ENCODE peak calls at places on chromosomes 2 and 18, in ten cellular contexts. One of them, this sample, is unnamed.

GRCh38 chr2:66874411-66874810 is 439.5 kb downstream of the MEIS1 start:
- DNase-seq in stimulated activated CD4-positive, alpha-beta T cell treated with anti-CD3 and anti-CD28 coated beads, Interleukin-15, amount 100 ng/mL, for 48 hours: no peak
- DNase-seq in left ventricle myocardium inferior: no peak
- DNase-seq in stimulated activated CD8-positive, alpha-beta memory T cell treated with anti-CD3 and anti-CD28 coated beads, Interleukin-15, amount 100 ng/mL, for 24 hours: no peak
- DNase-seq in naive thymus-derived CD4-positive, alpha-beta T cell: no peak
- DNase-seq in astrocyte of the spinal cord: peak
- DNase-seq in NCI-H774: no peak
- DNase-seq in cardiac muscle cell: no peak
- DNase-seq in tibial artery: no peak
- DNase-seq in SJCRH30: no peak
- DNase-seq in this sample: no peak

GRCh38 chr2:102032368-102033027 is 40.7 kb downstream of the IL1R2 start:
- DNase-seq in stimulated activated CD8-positive, alpha-beta memory T cell treated with anti-CD3 and anti-CD28 coated beads, Interleukin-15, amount 100 ng/mL, for 24 hours: no peak
- DNase-seq in astrocyte of the spinal cord: peak
- DNase-seq in tibial artery: no peak
- DNase-seq in SJCRH30: no peak
- DNase-seq in cardiac muscle cell: no peak
- DNase-seq in left ventricle myocardium inferior: no peak
- DNase-seq in NCI-H774: no peak
- DNase-seq in stimulated activated CD4-positive, alpha-beta T cell treated with anti-CD3 and anti-CD28 coated beads, Interleukin-15, amount 100 ng/mL, for 48 hours: no peak
- DNase-seq in naive thymus-derived CD4-positive, alpha-beta T cell: no peak
- DNase-seq in this sample: no peak

GRCh38 chr2:28633739-28634138 is 117.9 kb upstream of the PPP1CB start:
- DNase-seq in SJCRH30: peak
- DNase-seq in astrocyte of the spinal cord: peak
- DNase-seq in stimulated activated CD4-positive, alpha-beta T cell treated with anti-CD3 and anti-CD28 coated beads, Interleukin-15, amount 100 ng/mL, for 48 hours: no peak
- DNase-seq in NCI-H774: no peak
- DNase-seq in stimulated activated CD8-positive, alpha-beta memory T cell treated with anti-CD3 and anti-CD28 coated beads, Interleukin-15, amount 100 ng/mL, for 24 hours: no peak
- DNase-seq in tibial artery: peak
- DNase-seq in cardiac muscle cell: peak
- DNase-seq in left ventricle myocardium inferior: no peak
- DNase-seq in naive thymus-derived CD4-positive, alpha-beta T cell: no peak
- DNase-seq in this sample: no peak

GRCh38 chr2:205739618-205740017 is 57.3 kb downstream of the NRP2 start:
- DNase-seq in naive thymus-derived CD4-positive, alpha-beta T cell: no peak
- DNase-seq in stimulated activated CD8-positive, alpha-beta memory T cell treated with anti-CD3 and anti-CD28 coated beads, Interleukin-15, amount 100 ng/mL, for 24 hours: no peak
- DNase-seq in SJCRH30: no peak
- DNase-seq in left ventricle myocardium inferior: no peak
- DNase-seq in cardiac muscle cell: no peak
- DNase-seq in tibial artery: no peak
- DNase-seq in astrocyte of the spinal cord: no peak
- DNase-seq in stimulated activated CD4-positive, alpha-beta T cell treated with anti-CD3 and anti-CD28 coated beads, Interleukin-15, amount 100 ng/mL, for 48 hours: no peak
- DNase-seq in NCI-H774: no peak
- DNase-seq in this sample: no peak

GRCh38 chr2:206160124-206160806 is 570 bp downstream of the EEF1B2 start:
- DNase-seq in cardiac muscle cell: peak
- DNase-seq in tibial artery: no peak
- DNase-seq in left ventricle myocardium inferior: no peak
- DNase-seq in NCI-H774: no peak
- DNase-seq in astrocyte of the spinal cord: no peak
- DNase-seq in naive thymus-derived CD4-positive, alpha-beta T cell: no peak
- DNase-seq in stimulated activated CD4-positive, alpha-beta T cell treated with anti-CD3 and anti-CD28 coated beads, Interleukin-15, amount 100 ng/mL, for 48 hours: no peak
- DNase-seq in stimulated activated CD8-positive, alpha-beta memory T cell treated with anti-CD3 and anti-CD28 coated beads, Interleukin-15, amount 100 ng/mL, for 24 hours: no peak
- DNase-seq in SJCRH30: no peak
- DNase-seq in this sample: no peak

GRCh38 chr2:45755585-45756330 is 104.3 kb downstream of the PRKCE start:
- DNase-seq in tibial artery: no peak
- DNase-seq in stimulated activated CD4-positive, alpha-beta T cell treated with anti-CD3 and anti-CD28 coated beads, Interleukin-15, amount 100 ng/mL, for 48 hours: no peak
- DNase-seq in astrocyte of the spinal cord: peak
- DNase-seq in NCI-H774: no peak
- DNase-seq in naive thymus-derived CD4-positive, alpha-beta T cell: no peak
- DNase-seq in left ventricle myocardium inferior: no peak
- DNase-seq in stimulated activated CD8-positive, alpha-beta memory T cell treated with anti-CD3 and anti-CD28 coated beads, Interleukin-15, amount 100 ng/mL, for 24 hours: no peak
- DNase-seq in SJCRH30: peak
- DNase-seq in cardiac muscle cell: peak
- DNase-seq in this sample: no peak

GRCh38 chr2:125471963-125472362 is 1184.0 kb upstream of the GYPC start:
- DNase-seq in left ventricle myocardium inferior: no peak
- DNase-seq in naive thymus-derived CD4-positive, alpha-beta T cell: no peak
- DNase-seq in astrocyte of the spinal cord: no peak
- DNase-seq in stimulated activated CD8-positive, alpha-beta memory T cell treated with anti-CD3 and anti-CD28 coated beads, Interleukin-15, amount 100 ng/mL, for 24 hours: no peak
- DNase-seq in SJCRH30: peak
- DNase-seq in cardiac muscle cell: peak
- DNase-seq in tibial artery: no peak
- DNase-seq in stimulated activated CD4-positive, alpha-beta T cell treated with anti-CD3 and anti-CD28 coated beads, Interleukin-15, amount 100 ng/mL, for 48 hours: no peak
- DNase-seq in NCI-H774: no peak
- DNase-seq in this sample: no peak

GRCh38 chr2:54634564-54635511 is 88.6 kb upstream of the EML6 start:
- DNase-seq in stimulated activated CD4-positive, alpha-beta T cell treated with anti-CD3 and anti-CD28 coated beads, Interleukin-15, amount 100 ng/mL, for 48 hours: no peak
- DNase-seq in left ventricle myocardium inferior: peak
- DNase-seq in astrocyte of the spinal cord: peak
- DNase-seq in cardiac muscle cell: peak
- DNase-seq in NCI-H774: no peak
- DNase-seq in SJCRH30: peak
- DNase-seq in tibial artery: peak
- DNase-seq in stimulated activated CD8-positive, alpha-beta memory T cell treated with anti-CD3 and anti-CD28 coated beads, Interleukin-15, amount 100 ng/mL, for 24 hours: no peak
- DNase-seq in naive thymus-derived CD4-positive, alpha-beta T cell: no peak
- DNase-seq in this sample: no peak

GRCh38 chr18:54416459-54416858 is 58.8 kb downstream of the C18orf54 start:
- DNase-seq in astrocyte of the spinal cord: peak
- DNase-seq in left ventricle myocardium inferior: no peak
- DNase-seq in stimulated activated CD4-positive, alpha-beta T cell treated with anti-CD3 and anti-CD28 coated beads, Interleukin-15, amount 100 ng/mL, for 48 hours: no peak
- DNase-seq in tibial artery: no peak
- DNase-seq in naive thymus-derived CD4-positive, alpha-beta T cell: no peak
- DNase-seq in stimulated activated CD8-positive, alpha-beta memory T cell treated with anti-CD3 and anti-CD28 coated beads, Interleukin-15, amount 100 ng/mL, for 24 hours: no peak
- DNase-seq in SJCRH30: no peak
- DNase-seq in cardiac muscle cell: peak
- DNase-seq in NCI-H774: no peak
- DNase-seq in this sample: no peak

GRCh38 chr2:109193807-109194702 is 65.0 kb downstream of the SH3RF3 start:
- DNase-seq in naive thymus-derived CD4-positive, alpha-beta T cell: no peak
- DNase-seq in stimulated activated CD4-positive, alpha-beta T cell treated with anti-CD3 and anti-CD28 coated beads, Interleukin-15, amount 100 ng/mL, for 48 hours: no peak
- DNase-seq in NCI-H774: no peak
- DNase-seq in left ventricle myocardium inferior: no peak
- DNase-seq in cardiac muscle cell: no peak
- DNase-seq in tibial artery: no peak
- DNase-seq in SJCRH30: peak
- DNase-seq in stimulated activated CD8-positive, alpha-beta memory T cell treated with anti-CD3 and anti-CD28 coated beads, Interleukin-15, amount 100 ng/mL, for 24 hours: no peak
- DNase-seq in astrocyte of the spinal cord: no peak
- DNase-seq in this sample: no peak

GRCh38 chr2:159118115-159118858 is 149.8 kb downstream of the TANC1 start:
- DNase-seq in naive thymus-derived CD4-positive, alpha-beta T cell: peak
- DNase-seq in cardiac muscle cell: peak
- DNase-seq in astrocyte of the spinal cord: peak
- DNase-seq in stimulated activated CD4-positive, alpha-beta T cell treated with anti-CD3 and anti-CD28 coated beads, Interleukin-15, amount 100 ng/mL, for 48 hours: peak
- DNase-seq in NCI-H774: peak
- DNase-seq in stimulated activated CD8-positive, alpha-beta memory T cell treated with anti-CD3 and anti-CD28 coated beads, Interleukin-15, amount 100 ng/mL, for 24 hours: peak
- DNase-seq in tibial artery: peak
- DNase-seq in SJCRH30: peak
- DNase-seq in left ventricle myocardium inferior: peak
- DNase-seq in this sample: peak

GRCh38 chr18:13245481-13246000 is 27.0 kb downstream of the LDLRAD4 start:
- DNase-seq in naive thymus-derived CD4-positive, alpha-beta T cell: no peak
- DNase-seq in stimulated activated CD4-positive, alpha-beta T cell treated with anti-CD3 and anti-CD28 coated beads, Interleukin-15, amount 100 ng/mL, for 48 hours: no peak
- DNase-seq in NCI-H774: peak
- DNase-seq in tibial artery: peak
- DNase-seq in left ventricle myocardium inferior: no peak
- DNase-seq in astrocyte of the spinal cord: no peak
- DNase-seq in cardiac muscle cell: no peak
- DNase-seq in stimulated activated CD8-positive, alpha-beta memory T cell treated with anti-CD3 and anti-CD28 coated beads, Interleukin-15, amount 100 ng/mL, for 24 hours: no peak
- DNase-seq in SJCRH30: no peak
- DNase-seq in this sample: no peak

This sample was measured in stimulated activated naive CD8-positive, alpha-beta T cell treated with anti-CD3 and anti-CD28 coated beads, Interleukin-15, amount 100 ng/mL, for 72 hours.